ENCODE peak calls at places on chromosome 16, in four cellular contexts. E, I, J and Y are unnamed samples.

GRCh38 chr16:1213231-1213630 is 11.8 kb downstream of the TPSG1 start:
- DNase-seq in E (no peak), I (no peak), J (no peak), Y (no peak)

GRCh38 chr16:3475604-3476375 is 19.5 kb downstream of the C16orf90 start:
- DNase-seq in E (no peak), I (no peak), J (no peak), Y (no peak)

GRCh38 chr16:1333854-1334719 is 642 bp downstream of the BAIAP3 start:
- DNase-seq in E (no peak), I (no peak), J (no peak), Y (no peak)

GRCh38 chr16:518858-519257 is 8.7 kb upstream of the CAPN15 start:
- DNase-seq in E (no peak), I (no peak), J (no peak), Y (no peak)

GRCh38 chr16:56858375-56858774 is 6.6 kb upstream of the SLC12A3 start:
- DNase-seq in E (no peak), I (no peak), J (no peak), Y (no peak)

GRCh38 chr16:88382491-88383400 is at the start of gene ZNF469:
- DNase-seq in E (no peak), I (no peak), J (no peak), Y (no peak)

GRCh38 chr16:69381231-69381630 is 4.6 kb downstream of the TERF2 start:
- DNase-seq in E (no peak), I (no peak), J (no peak), Y (no peak)

GRCh38 chr16:57592591-57593003 is 35.8 kb upstream of the ADGRG1 start:
- DNase-seq in E (no peak), I (peak), J (peak), Y (peak)

GRCh38 chr16:24986512-24987303 is 28.5 kb downstream of the ARHGAP17 start:
- DNase-seq in E (no peak), I (no peak), J (no peak), Y (no peak)

GRCh38 chr16:84614075-84614474 is 3.8 kb downstream of the COTL1 start:
- DNase-seq in E (no peak), I (no peak), J (no peak), Y (no peak)

GRCh38 chr16:27699540-27699939 is 149.6 kb downstream of the KATNIP start:
- DNase-seq in E (no peak), I (no peak), J (no peak), Y (no peak)

GRCh38 chr16:72050769-72051464 is 3.4 kb upstream of the HP start:
- DNase-seq in E (no peak), I (no peak), J (no peak), Y (no peak)

GRCh38 chr16:1102921-1103648 is 7.0 kb upstream of the C1QTNF8 start:
- DNase-seq in E (peak), I (peak), J (peak), Y (peak)

GRCh38 chr16:68077866-68078725 is 7.1 kb upstream of the NFATC3 start:
- DNase-seq in E (no peak), I (no peak), J (no peak), Y (no peak)

GRCh38 chr16:81189100-81189664 is 49.3 kb upstream of the BCO1 start:
- DNase-seq in E (no peak), I (no peak), J (no peak), Y (no peak)

GRCh38 chr16:31071861-31072260 is 2.2 kb downstream of the ZNF668 start:
- DNase-seq in E (no peak), I (no peak), J (no peak), Y (no peak)

GRCh38 chr16:84414789-84415326 is 46.5 kb downstream of the ATP2C2 start:
- DNase-seq in E (no peak), I (no peak), J (no peak), Y (no peak)